ENCODE peak calls at places on chromosomes 5 and 9, in five cellular contexts. X is stimulated activated CD4-positive, alpha-beta T cell treated with anti-CD3 and anti-CD28 coated beads, Interleukin-1b, Interleukin-23, amount 100 ng/mL, for 1 hour; K is HT-29; F is heart left ventricle; P is KBM-7. W is an unnamed sample.

GRCh38 chr9:137303031-137303892 is 1.2 kb upstream of the NRARP start:
- DNase-seq in K (no peak), F (no peak), X (no peak), P (peak), W (no peak)

GRCh38 chr9:123299558-123300126 is 31.3 kb upstream of the STRBP start:
- DNase-seq in X (no peak), F (peak), K (no peak), P (no peak), W (no peak)

GRCh38 chr5:97735209-97735608 is 552.2 kb upstream of the RIOK2 start:
- DNase-seq in P (no peak), F (no peak), X (no peak), K (no peak), W (no peak)

GRCh38 chr5:81397169-81397568 is 3.2 kb upstream of the ACOT12 start:
- DNase-seq in K (no peak), F (peak), P (no peak), X (no peak), W (no peak)

GRCh38 chr9:112056986-112057385 is 118.1 kb downstream of the SUSD1 start:
- DNase-seq in K (no peak), P (no peak), X (no peak), F (no peak), W (no peak)

GRCh38 chr9:35839926-35840325 is 10.9 kb downstream of the TMEM8B start:
- DNase-seq in F (no peak), K (no peak), X (no peak), P (no peak), W (no peak)

GRCh38 chr9:35905912-35906679 is at the start of gene HRCT1:
- DNase-seq in K (peak), F (peak), X (no peak), P (no peak), W (no peak)

GRCh38 chr9:104073770-104074133 is 20.4 kb upstream of the SMC2 start:
- DNase-seq in K (no peak), P (no peak), X (no peak), F (no peak), W (no peak)

GRCh38 chr5:157108961-157109360 is at the start of gene HAVCR2:
- DNase-seq in P (peak), X (no peak), F (peak), K (no peak), W (peak)